ENCODE peak calls at places on chromosomes 13 and 19, in ten cellular contexts. One of them, this sample, is unnamed.

GRCh38 chr13:45500492-45501174 is 35.9 kb downstream of the COG3 start:
- DNase-seq in heart left ventricle: no peak
- DNase-seq in lower leg skin: no peak
- DNase-seq in cardiac fibroblast: peak
- DNase-seq in HCT116: peak
- DNase-seq in brain microvascular endothelial cell: peak
- DNase-seq in psoas muscle: no peak
- DNase-seq in choroid plexus epithelial cell: peak
- DNase-seq in epithelial cell of esophagus: peak
- DNase-seq in AG04449: no peak
- DNase-seq in this sample: no peak

GRCh38 chr13:20465218-20465879 is 60.3 kb downstream of the CRYL1 start:
- DNase-seq in heart left ventricle: no peak
- DNase-seq in lower leg skin: peak
- DNase-seq in cardiac fibroblast: peak
- DNase-seq in HCT116: no peak
- DNase-seq in brain microvascular endothelial cell: no peak
- DNase-seq in psoas muscle: no peak
- DNase-seq in choroid plexus epithelial cell: no peak
- DNase-seq in epithelial cell of esophagus: peak
- DNase-seq in AG04449: no peak
- DNase-seq in this sample: no peak

GRCh38 chr13:43159007-43159406 is 135.6 kb downstream of the DNAJC15 start:
- DNase-seq in heart left ventricle: no peak
- DNase-seq in lower leg skin: no peak
- DNase-seq in cardiac fibroblast: peak
- DNase-seq in HCT116: no peak
- DNase-seq in brain microvascular endothelial cell: peak
- DNase-seq in psoas muscle: no peak
- DNase-seq in choroid plexus epithelial cell: peak
- DNase-seq in epithelial cell of esophagus: no peak
- DNase-seq in AG04449: no peak
- DNase-seq in this sample: no peak

GRCh38 chr13:56515441-56515840 is 625.3 kb upstream of the PRR20A start:
- DNase-seq in heart left ventricle: no peak
- DNase-seq in lower leg skin: no peak
- DNase-seq in cardiac fibroblast: no peak
- DNase-seq in HCT116: no peak
- DNase-seq in brain microvascular endothelial cell: no peak
- DNase-seq in psoas muscle: no peak
- DNase-seq in choroid plexus epithelial cell: no peak
- DNase-seq in epithelial cell of esophagus: peak
- DNase-seq in AG04449: no peak
- DNase-seq in this sample: no peak

GRCh38 chr13:59464926-59465325 is 698.8 kb downstream of the DIAPH3 start:
- DNase-seq in heart left ventricle: no peak
- DNase-seq in lower leg skin: no peak
- DNase-seq in cardiac fibroblast: no peak
- DNase-seq in HCT116: no peak
- DNase-seq in brain microvascular endothelial cell: no peak
- DNase-seq in psoas muscle: no peak
- DNase-seq in choroid plexus epithelial cell: no peak
- DNase-seq in epithelial cell of esophagus: no peak
- DNase-seq in AG04449: no peak
- DNase-seq in this sample: no peak

GRCh38 chr19:2014731-2015610 is 543 bp downstream of the BTBD2 start:
- DNase-seq in heart left ventricle: no peak
- DNase-seq in lower leg skin: no peak
- DNase-seq in cardiac fibroblast: no peak
- DNase-seq in HCT116: no peak
- DNase-seq in brain microvascular endothelial cell: no peak
- DNase-seq in psoas muscle: no peak
- DNase-seq in choroid plexus epithelial cell: no peak
- DNase-seq in epithelial cell of esophagus: peak
- DNase-seq in AG04449: no peak
- DNase-seq in this sample: no peak

GRCh38 chr13:112693831-112694497 is 4.1 kb downstream of the ATP11A start:
- DNase-seq in heart left ventricle: peak
- DNase-seq in lower leg skin: no peak
- DNase-seq in cardiac fibroblast: peak
- DNase-seq in HCT116: no peak
- DNase-seq in brain microvascular endothelial cell: peak
- DNase-seq in psoas muscle: no peak
- DNase-seq in choroid plexus epithelial cell: peak
- DNase-seq in epithelial cell of esophagus: peak
- DNase-seq in AG04449: peak
- DNase-seq in this sample: no peak

GRCh38 chr19:2770055-2771013 is 12.7 kb downstream of the SGTA start:
- DNase-seq in heart left ventricle: peak
- DNase-seq in lower leg skin: no peak
- DNase-seq in cardiac fibroblast: peak
- DNase-seq in HCT116: no peak
- DNase-seq in brain microvascular endothelial cell: no peak
- DNase-seq in psoas muscle: peak
- DNase-seq in choroid plexus epithelial cell: peak
- DNase-seq in epithelial cell of esophagus: no peak
- DNase-seq in AG04449: no peak
- DNase-seq in this sample: no peak

DNA sequence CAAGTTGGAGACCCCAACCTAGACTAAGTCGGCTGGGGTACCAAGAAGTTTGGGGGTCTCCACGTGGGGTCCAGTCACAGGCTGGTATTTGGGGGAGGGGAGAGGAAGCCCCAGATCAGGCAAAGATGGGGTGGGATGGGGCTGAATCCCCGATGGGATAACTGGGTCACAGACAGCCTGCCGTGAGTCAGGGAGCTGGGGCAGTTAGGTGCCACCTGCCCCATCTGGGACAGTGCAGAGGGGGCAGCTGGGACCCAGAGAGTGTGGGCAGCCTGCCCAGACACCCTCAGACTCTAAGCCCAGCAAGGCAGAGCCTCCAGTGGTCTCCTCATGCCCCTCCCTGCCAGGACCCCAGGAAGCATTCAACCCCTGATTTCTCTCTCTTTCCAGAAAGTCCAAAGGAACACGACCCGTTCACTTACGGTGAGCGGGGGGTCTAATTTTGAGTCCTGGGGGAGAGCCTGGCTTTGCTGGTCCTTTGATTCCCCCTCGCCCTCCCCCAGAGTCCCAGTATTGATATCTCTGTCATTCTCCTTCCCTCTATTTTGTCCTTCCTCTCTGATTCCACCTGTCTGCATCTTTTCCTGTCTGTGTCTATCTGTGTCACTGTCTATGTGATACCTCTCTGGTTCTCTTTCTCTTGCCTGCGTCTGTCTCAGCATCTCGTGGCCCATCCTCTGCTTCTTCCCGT is 1.7 kb downstream of the FXYD1 start:
- DNase-seq in heart left ventricle: no peak
- DNase-seq in lower leg skin: no peak
- DNase-seq in cardiac fibroblast: no peak
- DNase-seq in HCT116: no peak
- DNase-seq in brain microvascular endothelial cell: no peak
- DNase-seq in psoas muscle: no peak
- DNase-seq in choroid plexus epithelial cell: no peak
- DNase-seq in epithelial cell of esophagus: no peak
- DNase-seq in AG04449: no peak
- DNase-seq in this sample: no peak
- H3K4me3 ChIP-seq in heart left ventricle: peak
- H3K4me3 ChIP-seq in lower leg skin: no peak
- H3K4me3 ChIP-seq in cardiac fibroblast: no peak
- H3K4me3 ChIP-seq in HCT116: no peak
- H3K4me3 ChIP-seq in brain microvascular endothelial cell: no peak
- H3K4me3 ChIP-seq in psoas muscle: peak
- H3K4me3 ChIP-seq in choroid plexus epithelial cell: no peak
- H3K4me3 ChIP-seq in epithelial cell of esophagus: no peak
- H3K4me3 ChIP-seq in AG04449: no peak
- H3K4me3 ChIP-seq in this sample: no peak

DNA sequence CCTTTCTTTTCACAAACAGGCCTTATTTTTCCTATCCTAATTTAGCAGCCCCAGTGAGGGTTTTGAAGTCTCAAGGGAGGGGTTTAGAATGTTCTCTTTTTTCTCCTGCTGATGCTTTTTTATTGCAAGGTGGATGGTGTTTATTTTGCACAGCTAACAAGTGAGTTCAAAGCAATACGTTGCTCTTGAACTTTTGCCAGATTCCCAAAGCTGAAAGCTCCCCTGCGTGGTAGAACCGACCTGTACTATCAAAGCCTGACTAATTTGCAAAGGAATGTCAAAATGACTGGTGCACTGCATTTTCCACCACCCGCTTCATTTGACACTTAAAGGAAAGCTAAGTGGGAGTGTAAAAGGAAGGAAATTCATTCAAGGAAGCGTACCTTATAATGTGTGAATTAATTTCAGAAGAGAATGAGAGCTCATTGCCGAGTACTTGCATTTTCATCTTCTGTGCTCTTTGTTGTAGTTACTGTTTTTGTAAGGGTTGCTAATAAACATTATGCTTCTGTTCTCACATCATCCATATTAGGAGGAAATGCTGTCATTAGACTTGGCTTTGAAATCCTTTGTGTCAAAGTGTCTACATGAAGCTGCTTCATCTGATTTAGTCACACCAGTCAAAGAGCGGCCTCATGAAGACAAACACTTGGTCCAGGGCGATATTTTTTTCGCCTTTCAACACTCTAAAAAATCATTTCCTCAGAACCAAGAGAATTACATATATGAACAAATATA is 105.2 kb downstream of the SPRY2 start:
- DNase-seq in heart left ventricle: no peak
- DNase-seq in lower leg skin: no peak
- DNase-seq in cardiac fibroblast: peak
- DNase-seq in HCT116: no peak
- DNase-seq in brain microvascular endothelial cell: peak
- DNase-seq in psoas muscle: no peak
- DNase-seq in choroid plexus epithelial cell: peak
- DNase-seq in epithelial cell of esophagus: peak
- DNase-seq in AG04449: no peak
- DNase-seq in this sample: no peak
- H3K4me3 ChIP-seq in heart left ventricle: peak
- H3K4me3 ChIP-seq in lower leg skin: no peak
- H3K4me3 ChIP-seq in cardiac fibroblast: no peak
- H3K4me3 ChIP-seq in HCT116: no peak
- H3K4me3 ChIP-seq in brain microvascular endothelial cell: no peak
- H3K4me3 ChIP-seq in psoas muscle: no peak
- H3K4me3 ChIP-seq in choroid plexus epithelial cell: no peak
- H3K4me3 ChIP-seq in epithelial cell of esophagus: no peak
- H3K4me3 ChIP-seq in AG04449: no peak
- H3K4me3 ChIP-seq in this sample: no peak

GRCh38 chr19:38734426-38735256 is 9.6 kb downstream of the CAPN12 start:
- DNase-seq in heart left ventricle: peak
- DNase-seq in lower leg skin: peak
- DNase-seq in cardiac fibroblast: no peak
- DNase-seq in HCT116: no peak
- DNase-seq in brain microvascular endothelial cell: no peak
- DNase-seq in psoas muscle: no peak
- DNase-seq in choroid plexus epithelial cell: peak
- DNase-seq in epithelial cell of esophagus: peak
- DNase-seq in AG04449: no peak
- DNase-seq in this sample: peak

GRCh38 chr19:38735257-38735686 is 9.0 kb downstream of the CAPN12 start:
- DNase-seq in heart left ventricle: peak
- DNase-seq in lower leg skin: peak
- DNase-seq in cardiac fibroblast: no peak
- DNase-seq in HCT116: no peak
- DNase-seq in brain microvascular endothelial cell: no peak
- DNase-seq in psoas muscle: no peak
- DNase-seq in choroid plexus epithelial cell: no peak
- DNase-seq in epithelial cell of esophagus: peak
- DNase-seq in AG04449: no peak
- DNase-seq in this sample: no peak

GRCh38 chr19:38733241-38733492 is 11.1 kb downstream of the CAPN12 start:
- DNase-seq in heart left ventricle: no peak
- DNase-seq in lower leg skin: no peak
- DNase-seq in cardiac fibroblast: no peak
- DNase-seq in HCT116: no peak
- DNase-seq in brain microvascular endothelial cell: no peak
- DNase-seq in psoas muscle: no peak
- DNase-seq in choroid plexus epithelial cell: no peak
- DNase-seq in epithelial cell of esophagus: no peak
- DNase-seq in AG04449: no peak
- DNase-seq in this sample: no peak

GRCh38 chr19:38733493-38734175 is 10.6 kb downstream of the CAPN12 start:
- DNase-seq in heart left ventricle: peak
- DNase-seq in lower leg skin: peak
- DNase-seq in cardiac fibroblast: peak
- DNase-seq in HCT116: no peak
- DNase-seq in brain microvascular endothelial cell: no peak
- DNase-seq in psoas muscle: no peak
- DNase-seq in choroid plexus epithelial cell: no peak
- DNase-seq in epithelial cell of esophagus: peak
- DNase-seq in AG04449: no peak
- DNase-seq in this sample: peak

GRCh38 chr19:38734176-38734425 is 10.2 kb downstream of the CAPN12 start:
- DNase-seq in heart left ventricle: no peak
- DNase-seq in lower leg skin: peak
- DNase-seq in cardiac fibroblast: no peak
- DNase-seq in HCT116: no peak
- DNase-seq in brain microvascular endothelial cell: no peak
- DNase-seq in psoas muscle: no peak
- DNase-seq in choroid plexus epithelial cell: no peak
- DNase-seq in epithelial cell of esophagus: no peak
- DNase-seq in AG04449: no peak
- DNase-seq in this sample: peak
- H3K4me3 ChIP-seq in heart left ventricle: no peak
- H3K4me3 ChIP-seq in lower leg skin: no peak
- H3K4me3 ChIP-seq in cardiac fibroblast: no peak
- H3K4me3 ChIP-seq in HCT116: no peak
- H3K4me3 ChIP-seq in brain microvascular endothelial cell: no peak
- H3K4me3 ChIP-seq in psoas muscle: no peak
- H3K4me3 ChIP-seq in choroid plexus epithelial cell: no peak
- H3K4me3 ChIP-seq in epithelial cell of esophagus: peak
- H3K4me3 ChIP-seq in AG04449: no peak
- H3K4me3 ChIP-seq in this sample: no peak

GRCh38 chr19:38564981-38565685 is 52.6 kb downstream of the MAP4K1 start:
- DNase-seq in heart left ventricle: no peak
- DNase-seq in lower leg skin: no peak
- DNase-seq in cardiac fibroblast: no peak
- DNase-seq in HCT116: no peak
- DNase-seq in brain microvascular endothelial cell: no peak
- DNase-seq in psoas muscle: no peak
- DNase-seq in choroid plexus epithelial cell: no peak
- DNase-seq in epithelial cell of esophagus: no peak
- DNase-seq in AG04449: no peak
- DNase-seq in this sample: no peak
- H3K4me3 ChIP-seq in heart left ventricle: peak
- H3K4me3 ChIP-seq in lower leg skin: no peak
- H3K4me3 ChIP-seq in cardiac fibroblast: no peak
- H3K4me3 ChIP-seq in HCT116: no peak
- H3K4me3 ChIP-seq in brain microvascular endothelial cell: no peak
- H3K4me3 ChIP-seq in psoas muscle: no peak
- H3K4me3 ChIP-seq in choroid plexus epithelial cell: no peak
- H3K4me3 ChIP-seq in epithelial cell of esophagus: no peak
- H3K4me3 ChIP-seq in AG04449: no peak
- H3K4me3 ChIP-seq in this sample: no peak

DNA sequence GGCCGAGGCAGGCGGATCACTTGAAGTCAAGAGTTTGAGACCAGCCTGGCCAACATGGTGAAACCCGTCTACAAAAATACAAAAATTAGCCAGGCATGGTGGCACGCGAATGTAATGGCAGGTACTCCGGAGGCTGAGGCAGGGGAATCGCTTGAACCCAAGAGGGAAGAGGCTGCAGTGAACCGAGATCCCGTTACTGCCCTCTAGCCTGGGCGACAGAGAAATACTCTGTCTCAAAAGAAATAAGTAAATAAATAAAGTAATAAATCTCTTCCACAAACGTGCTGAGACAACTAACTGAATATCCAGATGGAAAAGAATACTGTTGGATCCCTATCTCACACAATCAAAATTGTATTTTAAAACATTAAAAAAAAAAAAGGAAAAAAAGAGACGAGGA is 807 bp upstream of the ZNF813 start:
- DNase-seq in heart left ventricle: no peak
- DNase-seq in lower leg skin: no peak
- DNase-seq in cardiac fibroblast: no peak
- DNase-seq in HCT116: no peak
- DNase-seq in brain microvascular endothelial cell: no peak
- DNase-seq in psoas muscle: no peak
- DNase-seq in choroid plexus epithelial cell: no peak
- DNase-seq in epithelial cell of esophagus: no peak
- DNase-seq in AG04449: no peak
- DNase-seq in this sample: no peak
- H3K4me3 ChIP-seq in heart left ventricle: peak
- H3K4me3 ChIP-seq in lower leg skin: no peak
- H3K4me3 ChIP-seq in cardiac fibroblast: peak
- H3K4me3 ChIP-seq in HCT116: no peak
- H3K4me3 ChIP-seq in brain microvascular endothelial cell: peak
- H3K4me3 ChIP-seq in psoas muscle: peak
- H3K4me3 ChIP-seq in choroid plexus epithelial cell: peak
- H3K4me3 ChIP-seq in epithelial cell of esophagus: peak
- H3K4me3 ChIP-seq in AG04449: peak
- H3K4me3 ChIP-seq in this sample: no peak

This sample was measured in SJSA1.